ENCODE peak calls at places on chromosomes 13 and 19, in six cellular contexts. I, Q, O, H, A and S are unnamed samples.

GRCh38 chr13:40615619-40616018 is 50.8 kb downstream of the FOXO1 start:
- DNase-seq in Q (no peak), I (no peak), H (no peak), A (no peak), O (no peak), S (no peak)

GRCh38 chr19:45340899-45341453 is 426 bp downstream of the KLC3 start:
- DNase-seq in Q (no peak), I (no peak), H (no peak), A (no peak), O (no peak), S (no peak)

GRCh38 chr13:50400035-50400726 is 384.9 kb downstream of the KCNRG start:
- DNase-seq in H (no peak), I (no peak), A (no peak), Q (no peak), O (no peak), S (no peak)

GRCh38 chr19:31330761-31331160 is 18.5 kb downstream of the TSHZ3 start:
- DNase-seq in H (no peak), Q (no peak), I (no peak), A (no peak), O (no peak), S (no peak)

GRCh38 chr19:14021474-14021873 is 6.5 kb upstream of the RLN3 start:
- DNase-seq in I (no peak), Q (no peak), O (no peak), A (no peak), H (peak; percentile 34), S (no peak)

GRCh38 chr13:111965466-111966214 is 101.3 kb upstream of the SOX1 start:
- DNase-seq in H (no peak), A (no peak), Q (no peak), O (no peak), I (no peak), S (no peak)

GRCh38 chr19:11166281-11167142 is 10.9 kb upstream of the SPC24 start:
- DNase-seq in Q (no peak), H (no peak), A (no peak), O (no peak), I (no peak), S (no peak)

GRCh38 chr13:99425485-99426341 is 75.6 kb upstream of the TM9SF2 start:
- DNase-seq in Q (no peak), I (no peak), H (no peak), O (no peak), A (peak; percentile 90), S (no peak)

GRCh38 chr13:92954746-92955145 is 271.9 kb upstream of the GPC6 start:
- DNase-seq in Q (no peak), I (no peak), H (no peak), A (no peak), O (no peak), S (no peak)

GRCh38 chr13:69044629-69045028 is 1063.0 kb upstream of the ATXN8OS start:
- DNase-seq in H (no peak), Q (no peak), O (no peak), A (no peak), I (no peak), S (no peak)

GRCh38 chr19:497476-497860 is 1.2 kb downstream of the MADCAM1 start:
- DNase-seq in H (no peak), Q (no peak), A (no peak), I (no peak), O (no peak), S (no peak)
- TF ChIP-seq ZNF274 in H (no peak), Q (no peak), A (no peak), I (no peak), O (no peak), S (no peak)

GRCh38 chr13:27967736-27968315 is 1.3 kb downstream of the CDX2 start:
- DNase-seq in Q (no peak), H (no peak), A (no peak), I (no peak), O (no peak), S (no peak)

GRCh38 chr13:27969866-27970229 is 733 bp upstream of the CDX2 start:
- DNase-seq in Q (no peak), H (no peak), O (no peak), A (no peak), I (no peak), S (no peak)

GRCh38 chr13:27968316-27969072 is 621 bp downstream of the CDX2 start:
- DNase-seq in Q (no peak), H (no peak), O (no peak), A (no peak), I (no peak), S (no peak)

GRCh38 chr13:27970382-27971235 is 1.5 kb upstream of the CDX2 start:
- DNase-seq in H (no peak), I (no peak), Q (no peak), A (no peak), O (no peak), S (no peak)

DNA sequence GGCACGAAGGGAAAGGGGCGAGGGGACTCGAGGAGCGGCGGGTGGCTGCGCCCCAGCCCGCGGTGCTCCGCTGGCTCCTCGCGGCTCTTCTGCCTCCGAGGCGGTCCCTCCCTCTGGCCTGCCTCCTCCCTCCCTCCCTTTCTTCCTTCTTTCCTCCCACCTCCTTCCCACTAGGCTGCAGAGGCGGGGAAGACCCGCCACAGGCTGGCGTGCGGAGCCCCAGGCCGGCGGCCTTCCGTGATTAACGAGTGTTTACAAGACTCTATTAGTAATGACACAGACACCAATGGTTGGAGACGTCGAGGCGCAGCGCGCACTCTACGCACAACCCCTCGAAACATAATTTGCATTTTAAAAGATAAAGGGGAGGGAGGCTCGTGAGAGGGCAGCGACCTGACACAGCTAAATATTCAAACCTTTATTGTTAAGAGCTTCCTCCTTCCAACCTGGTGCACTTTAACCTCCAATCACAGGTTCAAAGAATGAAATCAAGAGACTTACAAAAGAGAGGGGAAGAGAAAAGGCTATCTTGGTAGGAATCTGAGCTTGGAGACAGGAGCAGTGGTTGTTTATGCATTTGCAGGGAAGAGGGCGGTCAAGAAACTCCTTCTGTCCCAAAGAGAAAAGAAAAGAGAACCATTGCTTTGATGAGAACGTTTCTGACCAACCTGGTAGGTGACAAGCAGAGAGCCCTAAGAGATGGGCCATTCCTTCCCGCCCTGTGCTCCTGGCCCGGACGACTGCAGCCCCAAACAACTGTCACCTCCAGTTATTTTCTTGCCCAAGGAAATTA is at the start of gene CDX2:
- DNase-seq in H (no peak), I (no peak), Q (no peak), O (no peak), A (no peak), S (peak; percentile 55)
- TF ChIP-seq ZNF274 in H (no peak), I (no peak), Q (no peak), O (no peak), A (no peak), S (no peak)

GRCh38 chr13:79870123-79870522 is 389.2 kb downstream of the NDFIP2 start:
- DNase-seq in O (no peak), A (no peak), H (no peak), I (no peak), Q (no peak), S (no peak)

GRCh38 chr13:79871594-79871993 is 390.6 kb downstream of the NDFIP2 start:
- DNase-seq in I (no peak), A (no peak), Q (no peak), H (no peak), O (no peak), S (no peak)

GRCh38 chr13:79867248-79867647 is 386.3 kb downstream of the NDFIP2 start:
- DNase-seq in I (no peak), H (no peak), O (no peak), A (no peak), Q (no peak), S (no peak)

GRCh38 chr13:79869326-79869725 is 388.4 kb downstream of the NDFIP2 start:
- DNase-seq in Q (no peak), H (no peak), O (peak; percentile 54), I (no peak), A (no peak), S (no peak)

DNA sequence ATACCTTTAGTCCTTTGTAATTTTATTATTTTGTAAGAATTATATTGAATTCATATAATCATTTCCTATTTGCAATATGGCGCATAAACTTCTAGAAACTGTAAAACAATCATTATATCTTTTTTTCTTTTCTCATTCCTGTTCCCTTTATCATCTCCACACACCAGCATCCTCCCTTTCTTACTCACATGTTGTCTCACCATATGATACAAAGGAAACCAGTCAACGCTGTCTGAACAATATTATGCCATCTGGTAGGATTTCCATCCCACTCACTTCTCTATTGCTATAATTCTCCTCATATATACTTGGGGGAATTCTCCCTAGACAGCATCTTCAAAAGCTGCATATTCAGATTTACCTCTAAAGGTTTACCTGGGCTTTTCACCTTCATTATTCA is 389.8 kb downstream of the NDFIP2 start:
- DNase-seq in I (no peak), Q (no peak), O (no peak), H (no peak), A (no peak), S (no peak)
- TF ChIP-seq ZNF274 in I (no peak), Q (no peak), O (no peak), H (no peak), A (no peak), S (no peak)

DNA sequence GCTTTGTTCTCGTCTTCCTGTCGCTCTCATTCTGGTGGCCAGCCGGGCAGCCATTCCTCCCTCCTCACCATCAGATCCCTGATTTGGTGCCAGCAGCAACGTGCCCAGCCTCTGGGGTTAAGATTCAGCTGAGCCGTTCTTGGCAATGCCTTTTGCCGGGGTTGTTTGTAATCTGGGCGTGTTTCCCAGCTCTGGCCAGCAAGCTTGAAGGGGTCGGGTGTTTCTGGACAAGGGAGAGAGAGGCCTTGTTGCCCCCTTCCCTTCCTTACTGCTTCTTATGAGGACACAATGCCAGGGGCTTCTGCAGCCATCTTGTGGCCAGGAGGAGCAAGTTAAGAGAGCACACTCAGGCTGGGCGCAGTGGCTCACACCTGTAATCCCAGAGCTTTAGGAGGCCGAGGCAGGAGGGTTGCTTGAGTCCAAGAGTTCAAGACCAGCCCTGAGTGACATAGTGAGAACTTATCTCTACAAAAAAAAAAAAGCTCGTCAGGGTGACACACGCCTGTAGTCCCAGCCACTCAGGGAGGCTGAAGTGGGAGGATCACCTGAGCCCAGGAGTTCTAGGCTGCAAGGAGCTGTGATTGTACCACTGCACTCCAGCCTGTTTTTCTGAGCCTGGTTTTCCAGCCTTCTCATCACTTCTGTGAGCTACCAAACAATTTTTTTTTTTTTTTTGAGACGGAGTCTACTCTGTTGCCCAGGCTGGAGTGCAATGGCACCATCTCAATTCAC is 10.7 kb upstream of the CRTC1 start:
- DNase-seq in I (no peak), H (no peak), Q (no peak), A (no peak), O (no peak), S (no peak)
- TF ChIP-seq ZNF274 in I (no peak), H (no peak), Q (no peak), A (no peak), O (no peak), S (no peak)

DNA sequence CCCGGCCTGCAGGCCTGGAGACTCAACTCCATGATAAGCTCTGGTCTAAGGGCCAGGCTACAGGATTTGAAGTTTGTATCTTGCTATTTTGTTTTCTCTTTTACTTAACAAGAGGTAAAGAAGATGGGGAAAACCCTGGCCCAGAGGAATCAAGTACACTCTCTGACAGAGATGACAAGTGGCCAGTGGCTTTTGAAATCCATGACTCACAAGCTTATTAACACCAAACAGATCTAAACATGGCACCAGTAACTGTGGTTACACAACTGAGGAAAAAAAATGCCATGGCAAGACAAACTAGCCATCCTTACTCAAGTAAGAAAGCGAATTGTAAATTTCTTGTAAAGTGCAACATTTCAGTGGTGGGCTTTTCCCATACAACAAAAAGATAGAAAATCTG is 72.6 kb upstream of the SERTM1 start:
- DNase-seq in I (no peak), Q (no peak), A (no peak), O (no peak), H (no peak), S (no peak)
- TF ChIP-seq ZNF274 in I (no peak), Q (no peak), A (no peak), O (no peak), H (no peak), S (no peak)